ENCODE peak calls at places on chromosomes 6 and 20, in eight cellular contexts. One of them, this sample, is unnamed.

GRCh38 chr20:63819224-63819917 is 11.7 kb downstream of the ZBTB46 start:
- DNase-seq in kidney: no peak
- DNase-seq in Karpas-422: peak
- DNase-seq in astrocyte: no peak
- DNase-seq in PC-3: peak
- DNase-seq in K562: peak
- DNase-seq in MM.1S: peak
- DNase-seq in H1: no peak
- DNase-seq in this sample: no peak

GRCh38 chr6:78243519-78243918 is 590.7 kb downstream of the MEI4 start:
- DNase-seq in kidney: no peak
- DNase-seq in Karpas-422: no peak
- DNase-seq in astrocyte: peak
- DNase-seq in PC-3: peak
- DNase-seq in K562: no peak
- DNase-seq in MM.1S: no peak
- DNase-seq in H1: no peak
- DNase-seq in this sample: no peak

GRCh38 chr6:136050475-136050874 is 199.0 kb downstream of the PDE7B start:
- DNase-seq in kidney: no peak
- DNase-seq in Karpas-422: no peak
- DNase-seq in astrocyte: no peak
- DNase-seq in PC-3: no peak
- DNase-seq in K562: no peak
- DNase-seq in MM.1S: no peak
- DNase-seq in H1: no peak
- DNase-seq in this sample: no peak

GRCh38 chr20:16518068-16518783 is 55.0 kb downstream of the KIF16B start:
- DNase-seq in kidney: no peak
- DNase-seq in Karpas-422: peak
- DNase-seq in astrocyte: peak
- DNase-seq in PC-3: peak
- DNase-seq in K562: peak
- DNase-seq in MM.1S: no peak
- DNase-seq in H1: no peak
- DNase-seq in this sample: peak

GRCh38 chr20:59783020-59784010 is 150.1 kb downstream of the SYCP2 start:
- DNase-seq in kidney: no peak
- DNase-seq in Karpas-422: peak
- DNase-seq in astrocyte: peak
- DNase-seq in PC-3: peak
- DNase-seq in K562: peak
- DNase-seq in MM.1S: peak
- DNase-seq in H1: peak
- DNase-seq in this sample: peak

GRCh38 chr6:70396796-70397729 is 16.2 kb upstream of the FAM135A start:
- DNase-seq in kidney: no peak
- DNase-seq in Karpas-422: no peak
- DNase-seq in astrocyte: no peak
- DNase-seq in PC-3: peak
- DNase-seq in K562: no peak
- DNase-seq in MM.1S: no peak
- DNase-seq in H1: no peak
- DNase-seq in this sample: no peak

GRCh38 chr20:62874745-62875344 is 13.2 kb upstream of the TCFL5 start:
- DNase-seq in kidney: no peak
- DNase-seq in Karpas-422: no peak
- DNase-seq in astrocyte: no peak
- DNase-seq in PC-3: no peak
- DNase-seq in K562: peak
- DNase-seq in MM.1S: no peak
- DNase-seq in H1: no peak
- DNase-seq in this sample: no peak

GRCh38 chr6:6635291-6635690 is 46.8 kb downstream of the LY86 start:
- DNase-seq in kidney: no peak
- DNase-seq in Karpas-422: no peak
- DNase-seq in astrocyte: no peak
- DNase-seq in PC-3: no peak
- DNase-seq in K562: no peak
- DNase-seq in MM.1S: peak
- DNase-seq in H1: no peak
- DNase-seq in this sample: no peak

GRCh38 chr6:159981591-159982245 is 12.8 kb downstream of the IGF2R start:
- DNase-seq in kidney: no peak
- DNase-seq in Karpas-422: peak
- DNase-seq in astrocyte: peak
- DNase-seq in PC-3: no peak
- DNase-seq in K562: no peak
- DNase-seq in MM.1S: peak
- DNase-seq in H1: no peak
- DNase-seq in this sample: no peak

GRCh38 chr6:984031-984430 is 291.1 kb upstream of the EXOC2 start:
- DNase-seq in kidney: no peak
- DNase-seq in Karpas-422: no peak
- DNase-seq in astrocyte: no peak
- DNase-seq in PC-3: no peak
- DNase-seq in K562: no peak
- DNase-seq in MM.1S: no peak
- DNase-seq in H1: no peak
- DNase-seq in this sample: no peak

GRCh38 chr6:90573624-90574023 is 13.2 kb downstream of the MAP3K7 start:
- DNase-seq in kidney: no peak
- DNase-seq in Karpas-422: no peak
- DNase-seq in astrocyte: no peak
- DNase-seq in PC-3: no peak
- DNase-seq in K562: no peak
- DNase-seq in MM.1S: no peak
- DNase-seq in H1: no peak
- DNase-seq in this sample: no peak

DNA sequence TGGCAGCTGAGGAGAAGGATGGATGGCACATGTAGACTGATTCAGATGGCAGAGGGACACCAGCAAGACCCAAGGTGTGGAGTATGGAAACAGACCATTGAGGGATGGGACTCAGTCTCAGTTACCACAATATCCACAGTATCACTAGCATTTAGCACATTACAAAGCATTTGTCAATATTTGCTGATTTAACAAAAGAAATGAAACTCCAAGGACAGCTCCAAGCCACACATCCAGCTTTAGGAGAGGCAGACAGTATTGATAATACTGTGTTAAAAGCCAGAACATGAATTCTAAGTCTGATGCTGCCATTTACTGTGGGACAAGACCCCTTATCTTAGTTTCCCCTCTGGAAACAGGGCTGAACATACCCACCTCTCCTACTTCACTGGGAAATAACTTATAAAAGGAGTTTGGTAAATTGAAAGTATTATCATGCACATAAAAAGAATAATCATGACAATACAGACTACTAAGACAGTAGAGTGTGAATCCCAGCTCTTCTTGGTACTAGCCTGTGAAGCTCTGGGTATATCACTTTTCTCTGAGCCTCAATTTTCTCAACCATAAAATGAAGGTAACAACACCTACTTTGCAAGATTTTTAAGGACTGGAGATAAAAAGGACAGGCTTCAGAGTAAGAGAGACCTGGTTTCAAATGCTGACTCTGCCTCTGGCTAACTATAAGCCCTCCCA is 11.1 kb downstream of the BCL2L1 start:
- DNase-seq in kidney: no peak
- DNase-seq in Karpas-422: no peak
- DNase-seq in astrocyte: no peak
- DNase-seq in PC-3: peak
- DNase-seq in K562: no peak
- DNase-seq in MM.1S: no peak
- DNase-seq in H1: no peak
- DNase-seq in this sample: no peak
- H3K9ac ChIP-seq in kidney: peak
- H3K9ac ChIP-seq in Karpas-422: no peak
- H3K9ac ChIP-seq in astrocyte: peak
- H3K9ac ChIP-seq in PC-3: peak
- H3K9ac ChIP-seq in K562: peak
- H3K9ac ChIP-seq in MM.1S: peak
- H3K9ac ChIP-seq in H1: no peak
- H3K9ac ChIP-seq in this sample: no peak

GRCh38 chr6:53297004-53297403 is 51.7 kb downstream of the ELOVL5 start:
- DNase-seq in kidney: no peak
- DNase-seq in Karpas-422: no peak
- DNase-seq in astrocyte: no peak
- DNase-seq in PC-3: no peak
- DNase-seq in K562: no peak
- DNase-seq in MM.1S: no peak
- DNase-seq in H1: no peak
- DNase-seq in this sample: no peak

GRCh38 chr6:53301801-53302537 is 46.8 kb downstream of the ELOVL5 start:
- DNase-seq in kidney: no peak
- DNase-seq in Karpas-422: no peak
- DNase-seq in astrocyte: no peak
- DNase-seq in PC-3: peak
- DNase-seq in K562: no peak
- DNase-seq in MM.1S: no peak
- DNase-seq in H1: no peak
- DNase-seq in this sample: no peak

GRCh38 chr6:53302678-53303360 is 45.9 kb downstream of the ELOVL5 start:
- DNase-seq in kidney: no peak
- DNase-seq in Karpas-422: no peak
- DNase-seq in astrocyte: peak
- DNase-seq in PC-3: peak
- DNase-seq in K562: no peak
- DNase-seq in MM.1S: peak
- DNase-seq in H1: no peak
- DNase-seq in this sample: no peak

GRCh38 chr6:53300656-53301551 is 47.8 kb downstream of the ELOVL5 start:
- DNase-seq in kidney: no peak
- DNase-seq in Karpas-422: no peak
- DNase-seq in astrocyte: peak
- DNase-seq in PC-3: no peak
- DNase-seq in K562: no peak
- DNase-seq in MM.1S: no peak
- DNase-seq in H1: no peak
- DNase-seq in this sample: no peak

GRCh38 chr6:53299331-53299835 is 49.4 kb downstream of the ELOVL5 start:
- DNase-seq in kidney: no peak
- DNase-seq in Karpas-422: no peak
- DNase-seq in astrocyte: no peak
- DNase-seq in PC-3: no peak
- DNase-seq in K562: no peak
- DNase-seq in MM.1S: no peak
- DNase-seq in H1: no peak
- DNase-seq in this sample: no peak
- H3K9ac ChIP-seq in kidney: no peak
- H3K9ac ChIP-seq in Karpas-422: no peak
- H3K9ac ChIP-seq in astrocyte: no peak
- H3K9ac ChIP-seq in PC-3: no peak
- H3K9ac ChIP-seq in K562: no peak
- H3K9ac ChIP-seq in MM.1S: no peak
- H3K9ac ChIP-seq in H1: no peak
- H3K9ac ChIP-seq in this sample: no peak

DNA sequence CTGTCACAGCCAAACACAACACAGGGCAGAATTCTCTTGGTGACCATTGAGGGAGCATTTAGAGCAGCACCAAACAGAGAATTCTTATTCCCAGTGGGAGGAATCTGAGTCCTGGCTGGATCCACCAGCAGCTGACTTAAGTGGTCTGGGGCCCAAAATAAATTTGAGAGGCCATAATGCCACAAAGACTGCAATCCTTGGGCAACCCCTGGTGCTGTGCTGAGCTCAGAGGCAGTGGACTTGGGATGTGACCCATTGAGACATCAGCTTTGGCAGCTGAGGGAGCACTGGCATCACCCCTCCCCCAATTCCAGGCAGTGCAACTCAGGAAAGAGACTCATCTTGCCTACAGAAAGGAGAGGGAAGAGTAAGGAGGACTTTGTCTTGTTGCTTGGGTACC is 48.6 kb upstream of the THBS2 start:
- DNase-seq in kidney: no peak
- DNase-seq in Karpas-422: no peak
- DNase-seq in astrocyte: no peak
- DNase-seq in PC-3: no peak
- DNase-seq in K562: no peak
- DNase-seq in MM.1S: no peak
- DNase-seq in H1: peak
- DNase-seq in this sample: no peak
- H3K9ac ChIP-seq in kidney: no peak
- H3K9ac ChIP-seq in Karpas-422: no peak
- H3K9ac ChIP-seq in astrocyte: no peak
- H3K9ac ChIP-seq in PC-3: no peak
- H3K9ac ChIP-seq in K562: no peak
- H3K9ac ChIP-seq in MM.1S: no peak
- H3K9ac ChIP-seq in H1: no peak
- H3K9ac ChIP-seq in this sample: no peak

GRCh38 chr6:34748757-34749156 is 8.5 kb upstream of the SNRPC start:
- DNase-seq in kidney: no peak
- DNase-seq in Karpas-422: no peak
- DNase-seq in astrocyte: no peak
- DNase-seq in PC-3: no peak
- DNase-seq in K562: no peak
- DNase-seq in MM.1S: no peak
- DNase-seq in H1: no peak
- DNase-seq in this sample: no peak

GRCh38 chr6:34745277-34746103 is 11.8 kb upstream of the SNRPC start:
- DNase-seq in kidney: no peak
- DNase-seq in Karpas-422: no peak
- DNase-seq in astrocyte: peak
- DNase-seq in PC-3: peak
- DNase-seq in K562: peak
- DNase-seq in MM.1S: no peak
- DNase-seq in H1: no peak
- DNase-seq in this sample: no peak

GRCh38 chr6:34746104-34746846 is 11.0 kb upstream of the SNRPC start:
- DNase-seq in kidney: no peak
- DNase-seq in Karpas-422: no peak
- DNase-seq in astrocyte: peak
- DNase-seq in PC-3: no peak
- DNase-seq in K562: no peak
- DNase-seq in MM.1S: no peak
- DNase-seq in H1: no peak
- DNase-seq in this sample: no peak

GRCh38 chr6:34742094-34742493 is 15.2 kb upstream of the SNRPC start:
- DNase-seq in kidney: no peak
- DNase-seq in Karpas-422: no peak
- DNase-seq in astrocyte: no peak
- DNase-seq in PC-3: peak
- DNase-seq in K562: no peak
- DNase-seq in MM.1S: no peak
- DNase-seq in H1: no peak
- DNase-seq in this sample: no peak

DNA sequence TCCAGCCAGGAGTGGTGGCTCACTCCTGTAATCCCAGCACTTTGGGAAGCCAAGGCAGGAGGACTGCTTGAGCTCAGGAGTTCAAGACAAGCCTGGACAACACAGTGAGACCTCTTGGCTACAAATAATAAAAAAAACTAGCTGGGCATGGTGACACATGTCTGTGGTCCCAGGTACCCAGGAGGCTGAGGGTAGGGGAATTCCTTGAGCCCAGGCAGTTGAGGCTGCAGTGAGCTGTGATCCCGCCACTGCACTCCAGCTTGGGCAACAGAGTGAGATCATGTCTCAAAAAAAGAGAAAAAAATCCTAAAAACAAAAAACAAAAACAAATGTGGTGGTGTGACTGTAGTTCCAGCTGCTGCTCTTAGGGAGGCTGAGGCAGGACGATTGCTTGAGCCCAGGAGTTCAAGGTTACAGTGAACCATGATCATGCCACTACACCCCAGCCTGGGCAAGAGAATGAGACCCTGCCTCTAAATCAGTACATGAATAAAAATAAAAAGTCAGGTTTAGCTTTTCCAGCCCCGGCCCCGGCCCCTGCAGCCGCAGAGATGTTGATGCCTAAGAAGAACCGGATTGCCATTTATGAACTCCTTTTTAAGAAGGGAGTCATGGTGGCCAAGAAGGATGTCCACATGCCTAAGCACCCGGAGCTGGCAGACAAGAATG is 13.5 kb upstream of the SNRPC start:
- DNase-seq in kidney: no peak
- DNase-seq in Karpas-422: no peak
- DNase-seq in astrocyte: no peak
- DNase-seq in PC-3: no peak
- DNase-seq in K562: no peak
- DNase-seq in MM.1S: no peak
- DNase-seq in H1: no peak
- DNase-seq in this sample: no peak
- H3K9ac ChIP-seq in kidney: no peak
- H3K9ac ChIP-seq in Karpas-422: no peak
- H3K9ac ChIP-seq in astrocyte: no peak
- H3K9ac ChIP-seq in PC-3: no peak
- H3K9ac ChIP-seq in K562: no peak
- H3K9ac ChIP-seq in MM.1S: no peak
- H3K9ac ChIP-seq in H1: no peak
- H3K9ac ChIP-seq in this sample: no peak

This sample was measured in NT2/D1.